ENCODE peak calls at places on chromosome 19, in seven cellular contexts. X, W, M, B, R, D and A are unnamed samples.
A peak's percentile ranks its signal among the peaks of the same experiment; 100 is the strongest.

GRCh38 chr19:28727133-28727834 is 485.7 kb downstream of the UQCRFS1 start:
- DNase-seq in X (no peak), W (peak; percentile 83), M (peak; percentile 26), B (peak; percentile 56), R (peak; percentile 43), D (no peak), A (peak; percentile 81)

GRCh38 chr19:58045411-58046050 is 11.7 kb downstream of the ZSCAN1 start:
- DNase-seq in X (no peak), W (no peak), M (no peak), B (no peak), R (no peak), D (no peak), A (no peak)

GRCh38 chr19:33904681-33905080 is 108.0 kb downstream of the KCTD15 start:
- DNase-seq in X (no peak), W (peak; percentile 65), M (no peak), B (peak; percentile 12), R (no peak), D (no peak), A (peak; percentile 88)

GRCh38 chr19:1001538-1002166 is 1.4 kb downstream of the GRIN3B start:
- DNase-seq in X (no peak), W (peak; percentile 74), M (peak; percentile 52), B (peak; percentile 65), R (no peak), D (no peak), A (peak; percentile 55)

GRCh38 chr19:34962281-34962944 is 1.6 kb downstream of the ZNF792 start:
- DNase-seq in X (peak; percentile 16), W (no peak), M (peak; percentile 30), B (no peak), R (no peak), D (no peak), A (peak; percentile 84)

GRCh38 chr19:45041125-45041524 is 2.3 kb downstream of the CLASRP start:
- DNase-seq in X (no peak), W (no peak), M (no peak), B (no peak), R (no peak), D (no peak), A (no peak)

GRCh38 chr19:49506575-49507105 is 5.8 kb upstream of the FCGRT start:
- DNase-seq in X (no peak), W (peak; percentile 90), M (peak; percentile 51), B (peak; percentile 66), R (no peak), D (peak; percentile 57), A (peak; percentile 90)

GRCh38 chr19:15532779-15533521 is 24.6 kb downstream of the CYP4F22 start:
- DNase-seq in X (no peak), W (no peak), M (no peak), B (no peak), R (no peak), D (no peak), A (no peak)

GRCh38 chr19:57016491-57016890 is 103.3 kb upstream of the USP29 start:
- DNase-seq in X (no peak), W (no peak), M (no peak), B (no peak), R (no peak), D (no peak), A (no peak)

GRCh38 chr19:38617283-38617763 is 430 bp downstream of the MAP4K1 start:
- DNase-seq in X (no peak), W (no peak), M (no peak), B (no peak), R (no peak), D (no peak), A (no peak)

GRCh38 chr19:9205506-9206113 is 13.8 kb downstream of the OR7D4 start:
- DNase-seq in X (peak; percentile 54), W (peak; percentile 78), M (peak; percentile 49), B (peak; percentile 5), R (peak; percentile 34), D (peak; percentile 60), A (peak; percentile 68)

GRCh38 chr19:3323704-3324103 is 42.7 kb upstream of the NFIC start:
- DNase-seq in X (no peak), W (no peak), M (no peak), B (no peak), R (no peak), D (no peak), A (no peak)

GRCh38 chr19:10587022-10587838 is at the start of gene AP1M2:
- DNase-seq in X (no peak), W (peak; percentile 85), M (no peak), B (no peak), R (peak; percentile 53), D (peak; percentile 63), A (peak; percentile 58)

GRCh38 chr19:15180451-15181390 is 20.1 kb downstream of the NOTCH3 start:
- DNase-seq in X (no peak), W (peak; percentile 93), M (no peak), B (no peak), R (no peak), D (peak; percentile 76), A (peak; percentile 85)

GRCh38 chr19:6276447-6276846 is 3.3 kb downstream of the MLLT1 start:
- DNase-seq in X (peak; percentile 55), W (no peak), M (peak; percentile 89), B (no peak), R (no peak), D (no peak), A (peak; percentile 57)

GRCh38 chr19:6279620-6279930 is 200 bp downstream of the MLLT1 start:
- DNase-seq in X (no peak), W (no peak), M (peak; percentile 11), B (no peak), R (no peak), D (no peak), A (no peak)

GRCh38 chr19:6278051-6278450 is 1.7 kb downstream of the MLLT1 start:
- DNase-seq in X (no peak), W (no peak), M (no peak), B (no peak), R (no peak), D (no peak), A (no peak)

GRCh38 chr19:6278740-6279619 is 795 bp downstream of the MLLT1 start:
- DNase-seq in X (no peak), W (no peak), M (peak; percentile 9), B (no peak), R (no peak), D (no peak), A (no peak)

DNA sequence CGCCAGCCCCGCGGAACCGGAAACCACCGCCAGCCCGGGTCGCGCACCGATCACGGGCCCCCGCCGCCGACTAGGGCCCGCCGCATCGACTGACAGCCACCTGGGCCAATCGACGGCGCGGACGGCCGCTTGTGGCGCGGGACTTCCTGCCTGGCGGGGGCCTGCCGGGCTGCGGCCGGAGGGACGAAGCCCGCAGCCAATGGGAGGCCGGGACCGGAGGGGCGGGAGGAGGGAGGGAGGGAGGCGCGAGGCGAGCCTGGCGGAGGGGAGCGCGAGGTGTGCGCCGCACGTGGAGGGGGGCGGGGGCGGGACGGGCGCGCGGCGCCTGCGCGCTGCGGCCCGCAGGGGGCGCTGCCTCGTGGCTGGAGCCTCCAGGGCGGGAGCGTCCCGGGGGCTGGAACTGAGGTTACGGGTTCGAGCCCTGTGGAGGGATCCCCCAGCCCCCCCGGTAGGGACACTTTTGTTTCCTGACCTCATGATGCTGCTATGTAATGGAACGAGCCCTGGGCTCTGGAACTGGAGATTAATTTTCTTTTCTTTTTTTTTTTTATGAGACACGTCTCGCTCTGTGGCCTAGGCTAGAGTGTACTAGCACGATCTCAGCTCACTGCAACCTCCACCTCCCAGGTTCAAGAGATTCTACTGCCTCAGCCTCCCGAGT is at the start of gene MLLT1:
- DNase-seq in X (peak; percentile 96), W (peak; percentile 97), M (peak; percentile 97), B (peak; percentile 93), R (peak; percentile 88), D (peak; percentile 93), A (peak; percentile 98)
- H3K4ac ChIP-seq in X (peak within 1 kb of the TSS; percentile 52), W (no peak within 1 kb of the TSS), M (peak within 1 kb of the TSS; percentile 15), B (no peak within 1 kb of the TSS), R (no peak within 1 kb of the TSS), D (peak within 1 kb of the TSS; percentile 98), A (peak within 1 kb of the TSS; percentile 98)

GRCh38 chr19:55212447-55212846 is 3.1 kb upstream of the PTPRH start:
- DNase-seq in X (no peak), W (no peak), M (no peak), B (no peak), R (no peak), D (peak; percentile 83), A (peak; percentile 19)
- H4K8ac ChIP-seq in X (no peak overlapping the region), W (no peak overlapping the region), M (no peak overlapping the region), B (no peak overlapping the region), R (no peak overlapping the region), D (no peak overlapping the region), A (no peak overlapping the region)

GRCh38 chr19:46617566-46618079 is 7.3 kb downstream of the PTGIR start:
- DNase-seq in X (no peak), W (no peak), M (no peak), B (no peak), R (no peak), D (no peak), A (no peak)

GRCh38 chr19:46620716-46621115 is 4.2 kb downstream of the PTGIR start:
- DNase-seq in X (peak; percentile 85), W (no peak), M (peak; percentile 92), B (no peak), R (no peak), D (no peak), A (no peak)

GRCh38 chr19:46616631-46617322 is 8.1 kb downstream of the PTGIR start:
- DNase-seq in X (peak; percentile 85), W (peak; percentile 82), M (peak; percentile 73), B (no peak), R (no peak), D (peak; percentile 27), A (peak; percentile 73)

GRCh38 chr19:46620267-46620666 is 4.6 kb downstream of the PTGIR start:
- DNase-seq in X (no peak), W (no peak), M (no peak), B (no peak), R (no peak), D (no peak), A (no peak)

DNA sequence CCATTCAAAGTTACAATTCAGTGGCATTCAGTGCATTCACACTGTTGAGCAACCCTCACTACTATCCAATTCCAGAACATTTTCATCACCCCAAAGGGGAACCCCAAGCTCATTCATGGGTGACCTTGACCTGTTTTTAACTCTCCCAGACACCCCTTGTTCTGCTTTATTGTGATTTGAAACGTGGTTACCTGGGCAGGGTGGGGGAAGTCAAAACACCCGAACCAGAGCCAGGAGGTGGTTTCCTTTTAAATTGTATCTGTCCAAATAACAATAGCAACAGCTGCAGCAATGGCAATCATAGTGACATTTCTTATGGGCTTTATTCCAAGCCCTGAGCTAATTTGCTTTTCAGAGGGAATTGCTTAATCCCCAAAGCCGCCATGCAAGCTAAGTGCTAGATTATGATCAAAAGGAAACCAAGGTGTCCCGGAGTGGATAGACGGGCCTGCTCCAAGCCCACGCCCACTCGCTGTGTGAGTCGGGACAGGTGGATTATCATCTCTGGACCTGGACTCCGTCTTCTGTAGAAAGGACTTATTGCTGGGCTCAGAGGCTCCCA is 6.1 kb downstream of the PTGIR start:
- DNase-seq in X (peak; percentile 37), W (no peak), M (no peak), B (no peak), R (no peak), D (no peak), A (no peak)
- H3K4ac ChIP-seq in X (no peak overlapping the region), W (no peak overlapping the region), M (no peak overlapping the region), B (no peak overlapping the region), R (no peak overlapping the region), D (no peak overlapping the region), A (no peak overlapping the region)

DNA sequence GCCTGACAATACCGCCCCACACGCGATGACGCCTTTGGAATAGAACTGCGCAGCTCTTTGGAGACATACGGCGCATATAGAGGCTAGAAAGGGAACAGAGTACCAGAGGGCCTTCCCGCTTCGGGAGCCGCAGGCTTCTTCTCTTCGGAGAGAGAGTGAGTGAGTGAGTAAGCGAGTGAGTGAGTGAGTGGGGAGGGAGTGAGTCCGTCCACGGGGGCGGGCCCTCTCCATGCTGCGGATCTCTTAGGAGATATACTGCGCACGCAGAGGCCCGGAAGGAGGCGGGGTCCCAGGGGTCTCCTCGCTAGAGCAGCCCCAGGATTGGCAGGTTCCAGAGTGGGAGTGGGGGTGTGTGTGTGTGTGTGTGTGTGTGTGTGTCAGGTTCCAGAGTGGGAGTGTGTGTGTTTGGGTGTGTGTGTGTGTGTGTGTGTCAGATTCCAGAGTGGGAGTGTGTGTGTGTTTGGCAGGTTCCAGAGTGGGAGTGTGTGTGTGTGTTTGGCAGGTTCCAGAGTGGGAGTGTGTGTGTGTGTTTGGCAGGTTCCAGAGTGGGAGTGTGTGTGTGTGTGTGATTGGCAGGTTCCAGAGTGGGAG is 97.0 kb downstream of the INSR start:
- DNase-seq in X (peak; percentile 96), W (peak; percentile 90), M (peak; percentile 97), B (peak; percentile 75), R (peak; percentile 44), D (peak; percentile 97), A (peak; percentile 95)
- H4K8ac ChIP-seq in X (peak overlapping the region; percentile 44), W (no peak overlapping the region), M (peak overlapping the region; percentile 12), B (peak overlapping the region; percentile 76), R (peak overlapping the region; percentile 89), D (peak overlapping the region; percentile 91), A (no peak overlapping the region)